ENCODE peak calls at places on chromosome X, in four cellular contexts. W is neuronal stem cell, I is aorta, F is psoas muscle. Q is an unnamed sample.
A peak's percentile ranks its signal among the peaks of the same experiment; 100 is the strongest.

GRCh38 chrX:74492720-74493201 is 71.5 kb downstream of the SLC16A2 start:
- DNase-seq in W (peak; percentile 29), I (no peak), F (no peak), Q (no peak)

GRCh38 chrX:39476596-39476995 is 621.2 kb downstream of the BCOR start:
- DNase-seq in W (no peak), I (no peak), F (no peak), Q (no peak)

GRCh38 chrX:120790118-120790517 is 85.5 kb downstream of the CT47B1 start:
- DNase-seq in W (peak; percentile 50), I (no peak), F (no peak), Q (no peak)

GRCh38 chrX:155313766-155314165 is 20.6 kb downstream of the CLIC2 start:
- DNase-seq in W (no peak), I (no peak), F (no peak), Q (no peak)

GRCh38 chrX:72247206-72247944 is 8.5 kb upstream of the ERCC6L start:
- DNase-seq in W (no peak), I (no peak), F (no peak), Q (no peak)

GRCh38 chrX:108582151-108582550 is 142.5 kb downstream of the COL4A5 start:
- DNase-seq in W (no peak), I (no peak), F (no peak), Q (no peak)

GRCh38 chrX:150983526-150984163 is 510 bp downstream of the HMGB3 start:
- DNase-seq in W (no peak), I (no peak), F (no peak), Q (no peak)

GRCh38 chrX:149506349-149506748 is 1.2 kb upstream of the IDS start:
- DNase-seq in W (no peak), I (no peak), F (no peak), Q (no peak)

GRCh38 chrX:103356023-103356798 is at the start of gene TCEAL9:
- DNase-seq in W (no peak), I (peak; percentile 77), F (peak; percentile 37), Q (peak; percentile 81)

GRCh38 chrX:69357293-69357692 is 146.8 kb upstream of the NALF2 start:
- DNase-seq in W (no peak), I (no peak), F (no peak), Q (no peak)

GRCh38 chrX:110847334-110847733 is 51.7 kb upstream of the CHRDL1 start:
- DNase-seq in W (peak; percentile 61), I (no peak), F (no peak), Q (no peak)